ENCODE peak calls at places on chromosomes 1 and 21, in nine cellular contexts. F, U, A, Z, G, P, N, X and W are unnamed samples.

GRCh38 chr1:48619529-48619928 is 147.5 kb upstream of the SPATA6 start:
- DNase-seq in X (no peak), F (no peak), Z (peak; percentile 28), N (peak; percentile 1), P (no peak), G (peak; percentile 46), A (no peak), U (no peak), W (no peak)

GRCh38 chr1:236395780-236396664 is 1.9 kb downstream of the EDARADD start:
- DNase-seq in U (no peak), G (no peak), F (no peak), N (no peak), A (no peak), Z (peak; percentile 10), X (no peak), P (no peak), W (no peak)

GRCh38 chr1:7743346-7743745 is 27.8 kb upstream of the VAMP3 start:
- DNase-seq in Z (no peak), G (no peak), N (no peak), U (no peak), A (no peak), P (no peak), F (no peak), X (no peak), W (no peak)

GRCh38 chr1:54413295-54413694 is 7.1 kb upstream of the SSBP3 start:
- DNase-seq in A (peak; percentile 18), X (no peak), Z (no peak), G (no peak), N (peak; percentile 66), P (no peak), F (peak; percentile 72), U (peak; percentile 63), W (no peak)

GRCh38 chr1:151846686-151847227 is 6.8 kb downstream of the THEM5 start:
- DNase-seq in G (no peak), A (no peak), Z (no peak), X (no peak), N (no peak), F (no peak), P (no peak), U (no peak), W (no peak)

GRCh38 chr1:17829579-17829978 is 74.4 kb downstream of the ACTL8 start:
- DNase-seq in G (no peak), U (no peak), N (no peak), A (no peak), X (no peak), F (no peak), P (peak; percentile 75), Z (no peak), W (no peak)

GRCh38 chr21:43894206-43894577 is 29.2 kb downstream of the AGPAT3 start:
- DNase-seq in G (no peak), P (no peak), F (no peak), X (no peak), A (no peak), N (no peak), Z (no peak), U (no peak), W (no peak)

GRCh38 chr21:37869661-37870060 is 46.6 kb downstream of the KCNJ6 start:
- DNase-seq in Z (no peak), N (no peak), U (no peak), P (no peak), G (no peak), X (no peak), F (no peak), A (no peak), W (no peak)

GRCh38 chr1:150066838-150067183 is 765 bp upstream of the VPS45 start:
- DNase-seq in P (peak; percentile 69), N (no peak), A (peak; percentile 35), Z (peak; percentile 54), X (peak; percentile 59), U (peak; percentile 23), G (peak; percentile 5), F (no peak), W (peak; percentile 29)

GRCh38 chr1:11062965-11063401 is 3.2 kb upstream of the SRM start:
- DNase-seq in U (no peak), X (no peak), F (no peak), N (no peak), Z (no peak), A (peak; percentile 27), G (no peak), P (no peak), W (peak; percentile 13)

GRCh38 chr1:62311473-62311943 is 7.7 kb downstream of the KANK4 start:
- DNase-seq in G (no peak), U (no peak), F (no peak), A (no peak), X (no peak), Z (no peak), P (no peak), N (no peak), W (no peak)

GRCh38 chr1:43914576-43915525 is 18.8 kb upstream of the ARTN start:
- DNase-seq in P (no peak), X (no peak), N (no peak), Z (no peak), F (no peak), A (no peak), U (no peak), G (no peak), W (no peak)

GRCh38 chr1:212414328-212415106 is at the start of gene PACC1:
- DNase-seq in G (peak; percentile 91), A (peak; percentile 86), X (peak; percentile 95), N (peak; percentile 79), Z (peak; percentile 89), P (peak; percentile 95), U (peak; percentile 83), F (peak; percentile 89), W (peak; percentile 93)

GRCh38 chr1:101366513-101367215 is 129.8 kb downstream of the S1PR1 start:
- DNase-seq in N (no peak), U (peak; percentile 38), F (peak; percentile 46), X (no peak), A (no peak), P (no peak), G (no peak), Z (no peak), W (no peak)

GRCh38 chr1:200290010-200290685 is 119.7 kb downstream of the ZNF281 start:
- DNase-seq in X (no peak), N (peak; percentile 1), G (no peak), U (peak; percentile 11), F (no peak), Z (no peak), P (no peak), A (no peak), W (no peak)

GRCh38 chr1:19460535-19461351 is 24.6 kb downstream of the CAPZB start:
- DNase-seq in U (no peak), A (no peak), F (no peak), N (no peak), Z (no peak), G (no peak), X (no peak), P (no peak), W (no peak)

GRCh38 chr1:245516178-245516829 is 361.5 kb downstream of the KIF26B start:
- DNase-seq in F (peak; percentile 25), A (no peak), G (no peak), P (no peak), U (no peak), Z (no peak), N (no peak), X (no peak), W (no peak)
- TF ChIP-seq CTCF in F (peak; percentile 9), A (no peak), G (peak; percentile 35), P (peak; percentile 22), U (peak; percentile 19), Z (no peak), N (peak; percentile 22), X (peak; percentile 14), W (no peak)

GRCh38 chr1:6331543-6332246 is 61.9 kb downstream of the ACOT7 start:
- DNase-seq in N (no peak), Z (no peak), U (no peak), P (no peak), F (no peak), G (no peak), A (no peak), X (no peak), W (no peak)
- TF ChIP-seq CTCF in N (peak; percentile 27), Z (no peak), U (no peak), P (peak; percentile 9), F (peak; percentile 3), G (no peak), A (no peak), X (no peak), W (no peak)

DNA sequence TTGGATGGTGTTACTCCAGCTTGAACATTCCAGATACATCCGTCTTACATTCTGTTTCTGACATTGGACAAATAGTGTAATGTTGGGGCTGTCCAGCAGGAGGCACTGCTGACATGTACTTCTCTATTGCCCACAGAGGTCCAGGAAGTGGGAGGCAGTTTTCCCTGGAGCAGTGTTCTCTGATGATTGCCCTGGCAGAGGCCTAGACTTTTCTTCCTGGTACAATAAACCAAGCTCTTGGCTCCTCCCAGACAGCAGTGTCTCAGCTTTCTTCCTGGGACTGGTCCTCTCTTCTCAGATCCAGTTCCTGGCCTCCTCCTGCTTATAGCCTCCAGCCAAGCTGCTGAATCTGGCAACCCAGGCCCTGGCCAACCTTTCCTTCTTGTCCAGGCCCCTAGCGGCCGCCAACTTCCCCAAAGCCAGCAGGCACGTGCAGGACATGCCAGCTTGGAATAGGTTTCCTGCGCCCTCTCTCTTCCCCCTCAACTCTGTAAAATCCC is 14.9 kb upstream of the IFNLR1 start:
- DNase-seq in F (peak; percentile 95), N (peak; percentile 87), Z (peak; percentile 84), P (peak; percentile 67), G (peak; percentile 56), U (peak; percentile 92), A (peak; percentile 60), X (peak; percentile 73), W (no peak)
- TF ChIP-seq CTCF in F (peak; percentile 84), N (peak; percentile 85), Z (peak; percentile 90), P (peak; percentile 80), G (peak; percentile 83), U (peak; percentile 90), A (peak; percentile 80), X (peak; percentile 79), W (no peak)

GRCh38 chr1:214604543-214604942 is 1.5 kb downstream of the CENPF start:
- DNase-seq in X (no peak), G (no peak), U (peak; percentile 22), A (no peak), Z (no peak), F (no peak), N (no peak), P (no peak), W (no peak)

GRCh38 chr1:214603819-214604252 is 841 bp downstream of the CENPF start:
- DNase-seq in X (no peak), A (no peak), N (no peak), F (no peak), U (no peak), P (no peak), Z (no peak), G (no peak), W (no peak)

DNA sequence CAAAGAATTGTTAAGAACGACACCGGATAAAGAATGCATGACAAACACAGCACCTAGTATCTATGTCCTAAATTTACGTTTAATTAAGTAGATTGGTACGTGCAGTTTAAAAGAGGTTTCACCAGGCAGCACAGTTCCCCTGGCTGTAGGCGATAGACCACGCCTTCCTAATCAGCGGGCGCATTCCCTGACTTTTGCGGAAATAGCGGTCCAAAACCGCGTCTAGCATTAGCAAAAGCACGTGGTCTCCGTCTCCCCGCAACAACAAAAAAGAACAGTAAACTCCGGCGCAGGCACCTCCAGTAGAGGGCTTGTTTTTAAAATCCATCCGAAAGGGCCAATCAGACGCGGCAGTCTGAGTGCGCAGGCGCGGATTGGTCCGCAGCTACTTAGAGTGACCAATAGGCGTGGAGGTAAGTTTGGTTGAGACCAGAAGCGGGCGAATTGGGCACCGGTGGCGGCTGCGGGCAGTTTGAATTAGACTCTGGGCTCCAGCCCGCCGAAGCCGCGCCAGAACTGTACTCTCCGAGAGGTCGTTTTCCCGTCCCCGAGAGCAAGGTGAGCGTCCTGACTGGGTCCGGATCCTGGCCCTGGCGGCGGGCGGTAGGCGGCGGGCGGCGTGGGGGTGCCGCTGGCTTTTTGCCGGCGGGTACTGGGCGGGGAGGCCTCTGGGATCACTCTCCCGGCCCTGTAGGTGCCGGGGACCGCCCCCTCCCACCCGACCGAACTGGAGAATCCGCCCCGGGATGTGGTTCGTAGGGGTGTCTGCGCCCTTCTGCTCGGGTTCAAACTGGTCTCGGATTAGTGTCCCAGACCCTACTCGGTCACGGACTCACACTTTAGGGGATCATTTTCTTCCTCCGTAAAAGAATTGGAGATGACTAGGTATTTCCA is at the start of gene CENPF:
- DNase-seq in P (peak; percentile 96), G (peak; percentile 98), Z (peak; percentile 88), A (peak; percentile 92), U (peak; percentile 99), N (peak; percentile 99), F (peak; percentile 99), X (peak; percentile 95), W (peak; percentile 82)
- TF ChIP-seq CTCF in P (peak; percentile 60), G (peak; percentile 2), Z (peak; percentile 37), A (no peak), U (peak; percentile 46), N (peak; percentile 39), F (peak; percentile 18), X (no peak), W (no peak)